ENCODE peak calls at places on chromosome 20, in eight cellular contexts. J, F, U, R, I, H, M and G are unnamed samples.

GRCh38 chr20:62103508-62104233 is 18.6 kb upstream of the LSM14B start:
- DNase-seq in F (peak), J (no peak), H (no peak), R (no peak), M (no peak), I (no peak), U (no peak), G (no peak)

GRCh38 chr20:52529856-52530255 is 338.3 kb upstream of the ZFP64 start:
- DNase-seq in M (no peak), H (no peak), J (no peak), R (no peak), I (peak), F (no peak), U (no peak), G (no peak)

GRCh38 chr20:58173091-58173490 is 55.4 kb downstream of the ANKRD60 start:
- DNase-seq in U (no peak), H (no peak), F (peak), R (no peak), I (no peak), M (no peak), J (no peak), G (no peak)

GRCh38 chr20:38190936-38191371 is 25.9 kb upstream of the TGM2 start:
- DNase-seq in F (no peak), M (no peak), R (no peak), H (no peak), J (no peak), I (no peak), U (no peak), G (no peak)

GRCh38 chr20:38033330-38034107 is at the start of the genes RPRD1B and TTI1:
- DNase-seq in U (peak), M (peak), R (peak), J (peak), I (peak), H (peak), F (peak), G (peak)

GRCh38 chr20:62127799-62128198 is 5.5 kb downstream of the LSM14B start:
- DNase-seq in R (no peak), I (no peak), H (no peak), U (no peak), F (no peak), M (no peak), J (no peak), G (no peak)

GRCh38 chr20:34997171-34997570 is 41.5 kb downstream of the MYH7B start:
- DNase-seq in I (peak), M (no peak), R (no peak), H (no peak), J (no peak), F (peak), U (peak), G (no peak)

GRCh38 chr20:48007356-48007755 is 222.1 kb upstream of the SULF2 start:
- DNase-seq in J (peak), F (no peak), H (no peak), I (no peak), U (no peak), R (no peak), M (no peak), G (no peak)

GRCh38 chr20:59078231-59078630 is 35.6 kb upstream of the PRELID3B start:
- DNase-seq in M (no peak), I (no peak), J (peak), R (no peak), H (no peak), U (no peak), F (no peak), G (no peak)

GRCh38 chr20:33664762-33665144 is 2.0 kb upstream of the ACTL10 start:
- DNase-seq in R (no peak), J (peak), U (no peak), F (peak), H (no peak), M (peak), I (peak), G (no peak)

GRCh38 chr20:61934716-61935530 is 130.8 kb downstream of the TAF4 start:
- DNase-seq in R (no peak), F (peak), J (no peak), U (no peak), I (peak), M (no peak), H (no peak), G (no peak)

GRCh38 chr20:49179368-49180277 is 8.5 kb downstream of the STAU1 start:
- DNase-seq in I (peak), F (no peak), H (no peak), R (no peak), J (no peak), M (no peak), U (no peak), G (no peak)

GRCh38 chr20:58213112-58213511 is 15.3 kb downstream of the ANKRD60 start:
- DNase-seq in I (no peak), R (no peak), H (no peak), J (no peak), F (no peak), M (no peak), U (peak), G (no peak)

GRCh38 chr20:62583424-62583920 is 58.8 kb upstream of the SLCO4A1 start:
- DNase-seq in H (no peak), U (peak), J (no peak), F (peak), M (no peak), R (no peak), I (no peak), G (peak)

GRCh38 chr20:23231561-23232218 is 118.9 kb upstream of the NXT1 start:
- DNase-seq in R (no peak), I (peak), U (no peak), J (no peak), M (no peak), H (no peak), F (no peak), G (peak)

GRCh38 chr20:38460040-38460623 is 12.5 kb upstream of the RALGAPB start:
- DNase-seq in F (no peak), J (peak), M (peak), R (no peak), U (no peak), I (peak), H (no peak), G (peak)

GRCh38 chr20:25696384-25697131 is at the start of gene ZNF337:
- DNase-seq in H (peak), F (peak), R (peak), U (peak), M (peak), J (peak), I (peak), G (peak)

GRCh38 chr20:17614812-17615644 is 45.2 kb downstream of the DSTN start:
- DNase-seq in I (no peak), M (no peak), F (peak), J (peak), U (no peak), H (peak), R (peak), G (no peak)

GRCh38 chr20:48668451-48668946 is 159.3 kb downstream of the PREX1 start:
- DNase-seq in M (no peak), U (peak), R (no peak), H (no peak), I (no peak), F (peak), J (no peak), G (peak)

GRCh38 chr20:24736844-24737211 is 212.2 kb upstream of the CST7 start:
- DNase-seq in M (no peak), R (no peak), J (no peak), H (no peak), U (no peak), I (no peak), F (no peak), G (no peak)

GRCh38 chr20:17419459-17419858 is 111.7 kb downstream of the BFSP1 start:
- DNase-seq in J (no peak), I (no peak), H (no peak), M (no peak), R (no peak), F (no peak), U (no peak), G (no peak)

GRCh38 chr20:36848078-36848660 is 27.8 kb upstream of the TLDC2 start:
- DNase-seq in H (no peak), F (no peak), U (no peak), J (no peak), I (peak), M (no peak), R (no peak), G (peak)

GRCh38 chr20:57601211-57601570 is 19.0 kb downstream of the ZBP1 start:
- DNase-seq in H (no peak), U (no peak), J (no peak), R (no peak), M (no peak), I (no peak), F (no peak), G (no peak)

GRCh38 chr20:24672886-24673677 is 203.7 kb downstream of the SYNDIG1 start:
- DNase-seq in R (no peak), U (no peak), F (no peak), I (peak), H (no peak), M (no peak), J (peak), G (peak)

GRCh38 chr20:9177278-9177677 is 108.4 kb downstream of the PLCB4 start:
- DNase-seq in I (no peak), H (no peak), F (no peak), R (no peak), U (no peak), M (no peak), J (no peak), G (no peak)

GRCh38 chr20:13638162-13638495 is 603 bp downstream of the TASP1 start:
- DNase-seq in R (no peak), J (no peak), I (peak), U (no peak), M (no peak), F (peak), H (no peak), G (peak)

GRCh38 chr20:22680031-22680740 is 95.8 kb upstream of the FOXA2 start:
- DNase-seq in R (no peak), F (no peak), M (no peak), I (no peak), H (no peak), J (no peak), U (no peak), G (no peak)